ENCODE peak calls at places on chromosomes 6 and 20, in four cellular contexts. X is A549, T is HepG2, I is SK-N-SH. O is an unnamed sample.

GRCh38 chr20:48722737-48723191 is 105.0 kb downstream of the PREX1 start:
- DNase-seq in I (no peak), T (peak; percentile 34), X (peak; percentile 35), O (no peak)

GRCh38 chr6:3159805-3160781 is 2.7 kb upstream of the TUBB2A start:
- DNase-seq in T (peak; percentile 41), X (no peak), I (no peak), O (no peak)

GRCh38 chr6:115753446-115753845 is 307.2 kb downstream of the FRK start:
- DNase-seq in X (no peak), T (no peak), I (no peak), O (no peak)

GRCh38 chr20:34859826-34860545 is 12.7 kb downstream of the GGT7 start:
- DNase-seq in T (no peak), I (no peak), X (no peak), O (no peak)

GRCh38 chr6:105799051-105799450 is 287.1 kb upstream of the PRDM1 start:
- DNase-seq in T (no peak), I (no peak), X (no peak), O (no peak)

GRCh38 chr6:100968934-100969333 is 87.8 kb upstream of the ASCC3 start:
- DNase-seq in I (no peak), T (peak; percentile 40), X (no peak), O (no peak)

GRCh38 chr6:37583261-37583660 is 83.6 kb upstream of the CCDC167 start:
- DNase-seq in I (no peak), T (no peak), X (no peak), O (no peak)

GRCh38 chr20:59692139-59692538 is 87.8 kb downstream of the PHACTR3 start:
- DNase-seq in X (no peak), I (no peak), T (no peak), O (no peak)

GRCh38 chr6:143376861-143377260 is 73.6 kb downstream of the ADAT2 start:
- DNase-seq in I (no peak), X (no peak), T (no peak), O (no peak)

GRCh38 chr20:5680227-5680626 is 70.0 kb upstream of the SHLD1 start:
- DNase-seq in T (no peak), X (no peak), I (no peak), O (no peak)

GRCh38 chr6:6547111-6547879 is 41.2 kb upstream of the LY86 start:
- DNase-seq in I (peak; percentile 83), X (peak; percentile 58), T (peak; percentile 70), O (peak; percentile 79)

GRCh38 chr6:165663736-165664552 is 903 bp upstream of the PDE10A start:
- DNase-seq in X (no peak), I (no peak), T (no peak), O (no peak)
- TF ChIP-seq PBX3 in X (no peak), I (no peak), T (no peak), O (no peak)

GRCh38 chr20:2397091-2397490 is 16.4 kb downstream of the TGM6 start:
- DNase-seq in X (no peak), T (no peak), I (no peak), O (no peak)

GRCh38 chr20:2396241-2396814 is 15.6 kb downstream of the TGM6 start:
- DNase-seq in X (no peak), I (no peak), T (no peak), O (no peak)

GRCh38 chr20:2398453-2398852 is 17.8 kb downstream of the TGM6 start:
- DNase-seq in X (no peak), I (no peak), T (no peak), O (no peak)

GRCh38 chr20:2399390-2399789 is 18.7 kb downstream of the TGM6 start:
- DNase-seq in I (no peak), X (no peak), T (no peak), O (no peak)

GRCh38 chr20:2397595-2398145 is 17.0 kb downstream of the TGM6 start:
- DNase-seq in X (no peak), T (no peak), I (no peak), O (no peak)
- TF ChIP-seq PBX3 in X (no peak), T (no peak), I (no peak), O (no peak)

GRCh38 chr6:27234576-27234975 is 12.9 kb upstream of the PRSS16 start:
- DNase-seq in X (no peak), T (no peak), I (no peak), O (no peak)

GRCh38 chr6:27238010-27238983 is 9.2 kb upstream of the PRSS16 start:
- DNase-seq in I (no peak), T (no peak), X (no peak), O (no peak)

GRCh38 chr6:27239258-27239657 is 8.2 kb upstream of the PRSS16 start:
- DNase-seq in T (no peak), I (no peak), X (no peak), O (no peak)

GRCh38 chr6:27241443-27241842 is 6.1 kb upstream of the PRSS16 start:
- DNase-seq in I (no peak), X (no peak), T (no peak), O (no peak)

DNA sequence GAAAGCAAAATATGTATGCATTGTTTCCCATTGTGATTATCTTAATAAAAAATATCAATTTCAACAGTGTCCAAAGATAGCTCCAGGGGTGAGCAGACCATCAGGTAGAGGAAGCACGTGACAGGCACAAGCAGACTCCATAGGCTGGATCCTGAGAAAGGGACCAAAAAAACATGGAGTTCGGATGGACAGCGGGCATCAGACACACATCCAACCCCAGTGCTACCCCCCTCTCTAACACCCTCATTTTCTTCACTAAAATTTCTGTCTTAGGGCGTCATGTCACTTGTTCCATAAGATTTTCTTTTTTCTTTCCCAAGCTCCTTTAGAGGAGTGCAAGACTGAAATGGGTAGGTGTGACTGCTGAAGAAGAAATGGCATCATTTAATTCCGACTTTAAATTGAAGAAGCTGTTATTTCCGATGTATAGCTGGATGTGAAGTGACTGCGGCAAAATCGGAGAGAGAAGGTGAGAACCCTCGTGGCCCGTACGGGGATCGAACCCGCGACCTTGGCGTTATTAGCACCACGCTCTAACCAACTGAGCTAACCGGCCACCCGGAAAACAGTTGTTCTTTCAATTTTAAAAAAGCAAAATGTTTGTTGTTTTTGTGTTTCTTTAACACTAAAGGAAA is 10.3 kb upstream of the PRSS16 start:
- DNase-seq in T (peak; percentile 27), I (no peak), X (no peak), O (no peak)
- TF ChIP-seq PBX3 in T (no peak), I (no peak), X (no peak), O (no peak)

GRCh38 chr20:12049125-12049524 is 131.4 kb downstream of the BTBD3 start:
- DNase-seq in I (no peak), T (no peak), X (no peak), O (no peak)
- TF ChIP-seq PBX3 in I (no peak), T (no peak), X (no peak), O (no peak)

GRCh38 chr6:119328866-119329806 is 20.4 kb downstream of the MAN1A1 start:
- DNase-seq in T (no peak), X (no peak), I (peak; percentile 38), O (no peak)
- TF ChIP-seq PBX3 in T (no peak), X (no peak), I (no peak), O (no peak)

GRCh38 chr6:34051339-34051919 is 94.5 kb downstream of the GRM4 start:
- DNase-seq in X (no peak), I (no peak), T (no peak), O (no peak)
- TF ChIP-seq PBX3 in X (no peak), I (no peak), T (no peak), O (no peak)